ENCODE peak calls at places on chromosomes 3 and 15, in ten cellular contexts. Q is psoas muscle; E is naive thymus-derived CD4-positive, alpha-beta T cell; H is CD8-positive, alpha-beta memory T cell; U is PC-9; Y is ovary; V is esophagus muscularis mucosa; I is tibial nerve; Z is CD4-positive, alpha-beta memory T cell; N is RWPE1. G is an unnamed sample.

GRCh38 chr3:5826467-5826866 is 639.0 kb downstream of the EDEM1 start:
- DNase-seq in Q (no peak), E (no peak), H (no peak), U (no peak), Y (no peak), V (no peak), I (no peak), Z (no peak), N (no peak), G (no peak)

GRCh38 chr3:197349368-197349767 is 51.0 kb upstream of the DLG1 start:
- DNase-seq in Q (no peak), E (no peak), H (no peak), U (no peak), Y (no peak), V (no peak), I (no peak), Z (no peak), N (no peak), G (no peak)

GRCh38 chr3:72625616-72626337 is 222.5 kb downstream of the SHQ1 start:
- DNase-seq in Q (no peak), E (no peak), H (no peak), U (peak; percentile 49), Y (no peak), V (no peak), I (no peak), Z (no peak), N (peak; percentile 75), G (no peak)

GRCh38 chr3:100605358-100605757 is 4.0 kb upstream of the ADGRG7 start:
- DNase-seq in Q (no peak), E (no peak), H (no peak), U (no peak), Y (no peak), V (no peak), I (no peak), Z (no peak), N (no peak), G (no peak)

GRCh38 chr3:172646439-172647015 is 64.3 kb downstream of the NCEH1 start:
- DNase-seq in Q (no peak), E (no peak), H (no peak), U (peak; percentile 63), Y (no peak), V (peak; percentile 55), I (no peak), Z (no peak), N (no peak), G (no peak)

GRCh38 chr3:113769551-113769950 is 22.7 kb downstream of the ATP6V1A start:
- DNase-seq in Q (no peak), E (no peak), H (no peak), U (no peak), Y (no peak), V (no peak), I (no peak), Z (no peak), N (peak; percentile 55), G (no peak)

GRCh38 chr3:186929186-186929585 is 1.1 kb upstream of the ST6GAL1 start:
- DNase-seq in Q (no peak), E (no peak), H (no peak), U (no peak), Y (no peak), V (no peak), I (no peak), Z (no peak), N (no peak), G (no peak)

GRCh38 chr15:89198934-89199333 is 22.4 kb downstream of the RLBP1 start:
- DNase-seq in Q (no peak), E (no peak), H (no peak), U (no peak), Y (no peak), V (no peak), I (no peak), Z (no peak), N (no peak), G (no peak)

GRCh38 chr15:78988361-78988911 is 43.6 kb upstream of the CTSH start:
- DNase-seq in Q (peak; percentile 68), E (no peak), H (no peak), U (peak; percentile 89), Y (peak; percentile 76), V (peak; percentile 93), I (peak; percentile 58), Z (no peak), N (peak; percentile 99), G (peak; percentile 67)

GRCh38 chr3:11624161-11624560 is 19.6 kb downstream of the VGLL4 start:
- DNase-seq in Q (no peak), E (peak; percentile 72), H (peak; percentile 55), U (no peak), Y (no peak), V (no peak), I (no peak), Z (peak; percentile 55), N (no peak), G (no peak)

GRCh38 chr3:64530434-64531049 is 157.3 kb downstream of the ADAMTS9 start:
- DNase-seq in Q (no peak), E (no peak), H (no peak), U (peak; percentile 64), Y (peak; percentile 71), V (no peak), I (peak; percentile 68), Z (no peak), N (peak; percentile 39), G (peak; percentile 70)

GRCh38 chr3:114550155-114550554 is 256.3 kb downstream of the TIGIT start:
- DNase-seq in Q (no peak), E (no peak), H (no peak), U (no peak), Y (no peak), V (no peak), I (no peak), Z (no peak), N (no peak), G (no peak)

GRCh38 chr3:85572426-85572825 is 613.6 kb downstream of the CADM2 start:
- DNase-seq in Q (no peak), E (no peak), H (no peak), U (no peak), Y (no peak), V (no peak), I (no peak), Z (no peak), N (no peak), G (no peak)

DNA sequence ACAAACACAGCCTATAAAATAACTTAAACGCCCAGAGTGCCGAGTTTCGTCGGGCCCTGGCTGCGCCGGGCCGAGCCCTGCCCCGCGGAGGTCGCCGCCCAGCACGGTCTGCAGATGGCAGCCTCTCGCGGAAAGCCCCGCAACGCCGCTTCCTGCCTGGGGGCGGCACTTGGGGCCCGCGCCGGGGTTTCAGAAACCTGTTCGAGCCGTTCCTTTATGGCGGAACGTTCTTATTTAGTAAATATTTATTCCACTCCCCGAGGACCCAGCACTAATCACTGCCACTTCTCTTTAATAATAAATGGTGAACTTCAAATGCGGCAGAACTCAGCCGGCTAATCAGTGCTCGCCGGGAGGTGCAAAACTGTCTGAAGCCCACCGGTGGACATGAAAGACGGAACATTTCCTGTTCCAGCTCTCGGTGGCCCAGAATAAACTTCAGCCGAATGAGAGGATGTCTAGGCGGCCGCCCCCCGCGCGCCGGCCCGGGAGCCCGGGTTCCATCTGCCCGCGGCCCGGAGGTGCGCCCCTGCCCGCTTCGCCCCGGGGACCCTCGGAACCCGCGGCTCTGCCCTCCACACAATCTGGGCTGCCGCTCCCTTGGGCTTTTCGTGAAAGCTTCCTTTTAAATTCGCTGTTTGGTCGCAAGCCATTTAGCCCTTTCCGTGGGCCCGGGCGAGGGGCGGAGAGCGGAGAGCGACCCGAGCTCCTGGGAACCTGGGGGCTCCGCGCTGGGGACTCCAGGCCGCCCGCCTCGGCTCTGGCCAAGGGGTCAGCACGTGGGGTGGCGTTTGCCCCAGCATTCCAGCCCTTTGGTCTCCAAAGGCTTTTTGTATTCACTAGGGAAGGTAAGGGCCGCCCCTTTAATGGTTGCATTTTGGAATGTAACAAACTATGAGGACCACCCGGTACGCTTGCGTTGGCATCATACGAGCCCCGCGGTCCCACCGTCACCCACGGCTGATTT is 110.8 kb upstream of the ATP11B start:
- DNase-seq in Q (peak; percentile 62), E (peak; percentile 35), H (peak; percentile 70), U (peak; percentile 57), Y (peak; percentile 18), V (no peak), I (no peak), Z (peak; percentile 41), N (peak; percentile 52), G (peak; percentile 77)
- H3K27ac ChIP-seq in Q (no peak overlapping the region), E (peak overlapping the region; percentile 31), H (no peak overlapping the region), U (no peak overlapping the region), Y (no peak overlapping the region), V (no peak overlapping the region), I (peak overlapping the region; percentile 16), Z (no peak overlapping the region), N (peak overlapping the region; percentile 56), G (peak overlapping the region; percentile 70)

DNA sequence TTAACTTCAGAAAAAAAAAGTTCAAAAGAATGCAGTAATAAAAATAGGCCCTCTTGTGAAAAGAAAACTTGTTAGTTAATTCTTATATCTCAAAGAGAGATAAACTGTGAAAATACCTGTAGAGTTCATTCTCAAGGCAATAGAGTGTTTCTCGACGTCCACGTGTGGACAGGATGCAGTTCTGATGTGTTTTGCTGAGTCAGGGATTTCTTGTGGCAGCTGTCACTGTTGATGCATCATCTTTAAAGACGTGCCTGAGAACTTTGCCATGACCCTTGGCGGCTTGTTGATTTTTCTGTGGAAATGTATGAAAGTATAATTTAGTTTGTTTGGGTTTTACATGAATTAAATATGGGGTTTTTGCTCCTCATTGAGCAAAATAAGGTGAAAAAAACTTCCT is 702.2 kb downstream of the NLGN1 start:
- DNase-seq in Q (no peak), E (no peak), H (no peak), U (no peak), Y (no peak), V (no peak), I (no peak), Z (no peak), N (no peak), G (no peak)
- H3K27ac ChIP-seq in Q (no peak overlapping the region), E (no peak overlapping the region), H (no peak overlapping the region), U (no peak overlapping the region), Y (no peak overlapping the region), V (no peak overlapping the region), I (no peak overlapping the region), Z (no peak overlapping the region), N (no peak overlapping the region), G (no peak overlapping the region)

GRCh38 chr15:44779761-44780160 is 43.4 kb downstream of the TRIM69 start:
- DNase-seq in Q (no peak), E (no peak), H (no peak), U (no peak), Y (no peak), V (no peak), I (no peak), Z (no peak), N (no peak), G (no peak)
- H3K27ac ChIP-seq in Q (no peak overlapping the region), E (no peak overlapping the region), H (no peak overlapping the region), U (no peak overlapping the region), Y (no peak overlapping the region), V (no peak overlapping the region), I (no peak overlapping the region), Z (no peak overlapping the region), N (no peak overlapping the region), G (no peak overlapping the region)

DNA sequence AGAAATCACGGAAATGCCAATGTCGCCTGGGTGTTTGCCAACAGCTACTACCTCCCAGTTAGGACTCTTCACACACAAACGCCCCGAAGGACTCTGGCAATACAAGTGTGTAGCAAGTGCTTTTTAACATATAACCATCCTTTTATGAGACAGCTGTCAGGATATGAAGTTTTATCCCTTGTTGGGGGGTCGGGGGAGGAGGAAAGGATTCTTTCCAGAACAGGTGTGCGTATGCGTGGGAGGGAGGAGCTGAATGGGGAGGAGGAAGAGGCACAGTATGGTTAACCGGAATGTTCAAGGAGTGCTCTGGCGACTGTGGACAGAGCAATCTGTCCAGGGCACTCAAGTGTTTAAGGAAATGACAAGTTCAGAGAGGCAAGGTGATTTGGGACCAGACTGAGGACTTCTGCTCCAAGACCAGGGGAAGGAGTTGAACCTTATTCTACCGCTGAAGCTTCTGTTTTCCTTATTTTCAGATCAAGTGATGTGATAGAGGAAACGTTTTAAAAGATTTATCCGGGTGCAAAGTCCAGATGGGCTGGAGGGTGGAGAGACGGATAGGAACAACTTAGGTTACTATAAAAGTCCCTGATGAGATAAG is 1.3 kb downstream of the TSPAN3 start:
- DNase-seq in Q (no peak), E (no peak), H (no peak), U (no peak), Y (peak; percentile 19), V (no peak), I (no peak), Z (no peak), N (no peak), G (peak; percentile 69)
- H3K27ac ChIP-seq in Q (peak overlapping the region; percentile 96), E (no peak overlapping the region), H (no peak overlapping the region), U (no peak overlapping the region), Y (no peak overlapping the region), V (peak overlapping the region; percentile 87), I (peak overlapping the region; percentile 73), Z (no peak overlapping the region), N (no peak overlapping the region), G (peak overlapping the region; percentile 96)